ENCODE peak calls at places on chromosome 20, in six cellular contexts. X is endothelial cell of umbilical vein, F is A549, C is K562, V is GM12878, T is HepG2. U is an unnamed sample.

GRCh38 chr20:11791316-11792228 is 126.1 kb upstream of the BTBD3 start:
- DNase-seq in X (no peak), F (peak), C (no peak), V (no peak), T (no peak), U (no peak)

GRCh38 chr20:34952676-34953075 is 2.9 kb downstream of the GSS start:
- DNase-seq in X (no peak), F (no peak), C (no peak), V (no peak), T (no peak), U (no peak)

GRCh38 chr20:5642155-5642981 is 107.8 kb upstream of the SHLD1 start:
- DNase-seq in X (peak), F (no peak), C (no peak), V (no peak), T (no peak), U (peak)

GRCh38 chr20:41371361-41371760 is 4.7 kb upstream of the EMILIN3 start:
- DNase-seq in X (no peak), F (no peak), C (no peak), V (no peak), T (no peak), U (no peak)

GRCh38 chr20:34269996-34270627 is 28.9 kb downstream of the ASIP start:
- DNase-seq in X (peak), F (no peak), C (no peak), V (no peak), T (no peak), U (no peak)

GRCh38 chr20:63178445-63178818 is 37.5 kb downstream of the YTHDF1 start:
- DNase-seq in X (no peak), F (no peak), C (no peak), V (no peak), T (no peak), U (no peak)

GRCh38 chr20:50590348-50590664 is 80.1 kb downstream of the PTPN1 start:
- DNase-seq in X (no peak), F (no peak), C (no peak), V (no peak), T (no peak), U (no peak)

GRCh38 chr20:63610581-63611435 is 16.1 kb downstream of the GMEB2 start:
- DNase-seq in X (no peak), F (no peak), C (no peak), V (no peak), T (no peak), U (no peak)

GRCh38 chr20:10637062-10637559 is 36.7 kb downstream of the JAG1 start:
- DNase-seq in X (no peak), F (no peak), C (no peak), V (no peak), T (no peak), U (peak)

GRCh38 chr20:19401096-19401495 is 188.7 kb downstream of the SLC24A3 start:
- DNase-seq in X (no peak), F (no peak), C (no peak), V (no peak), T (no peak), U (no peak)

GRCh38 chr20:4820833-4821518 is 99.3 kb downstream of the PRND start:
- DNase-seq in X (peak), F (peak), C (no peak), V (no peak), T (no peak), U (no peak)

GRCh38 chr20:58482416-58482815 is 32.8 kb downstream of the APCDD1L start:
- DNase-seq in X (no peak), F (no peak), C (peak), V (no peak), T (no peak), U (peak)

GRCh38 chr20:19603390-19603753 is 154.7 kb upstream of the RIN2 start:
- DNase-seq in X (no peak), F (no peak), C (no peak), V (no peak), T (no peak), U (no peak)

GRCh38 chr20:61449916-61450315 is 197.9 kb downstream of the CDH4 start:
- DNase-seq in X (no peak), F (peak), C (no peak), V (no peak), T (no peak), U (no peak)

GRCh38 chr20:38550274-38550673 is 30.7 kb upstream of the ADIG start:
- DNase-seq in X (no peak), F (no peak), C (peak), V (no peak), T (peak), U (peak)

GRCh38 chr20:41734506-41734945 is 116.3 kb upstream of the CHD6 start:
- DNase-seq in X (peak), F (peak), C (peak), V (no peak), T (peak), U (peak)

GRCh38 chr20:1305682-1306081 is 23.3 kb downstream of the SDCBP2 start:
- DNase-seq in X (no peak), F (no peak), C (no peak), V (no peak), T (no peak), U (no peak)

GRCh38 chr20:8454137-8454712 is 322.2 kb downstream of the PLCB1 start:
- DNase-seq in X (peak), F (peak), C (no peak), V (peak), T (peak), U (peak)

GRCh38 chr20:39893013-39893685 is 795.9 kb downstream of the MAFB start:
- DNase-seq in X (no peak), F (no peak), C (no peak), V (no peak), T (no peak), U (no peak)

GRCh38 chr20:33859157-33859695 is 48.1 kb downstream of the CHMP4B start:
- DNase-seq in X (peak), F (peak), C (no peak), V (no peak), T (peak), U (no peak)

GRCh38 chr20:57678340-57678739 is 31.5 kb downstream of the PMEPA1 start:
- DNase-seq in X (no peak), F (no peak), C (no peak), V (no peak), T (no peak), U (no peak)

GRCh38 chr20:39630215-39630614 is 668.1 kb downstream of the DHX35 start:
- DNase-seq in X (no peak), F (no peak), C (no peak), V (no peak), T (no peak), U (no peak)

GRCh38 chr20:38673731-38674177 is 50.5 kb upstream of the SLC32A1 start:
- DNase-seq in X (peak), F (no peak), C (peak), V (no peak), T (no peak), U (no peak)

GRCh38 chr20:62523473-62524203 is 47.8 kb upstream of the GATA5 start:
- DNase-seq in X (no peak), F (no peak), C (peak), V (no peak), T (peak), U (peak)

GRCh38 chr20:54122189-54122588 is 51.6 kb downstream of the CYP24A1 start:
- DNase-seq in X (no peak), F (peak), C (no peak), V (no peak), T (no peak), U (no peak)

GRCh38 chr20:4767084-4767483 is 45.4 kb downstream of the PRND start:
- DNase-seq in X (no peak), F (no peak), C (peak), V (no peak), T (no peak), U (peak)

GRCh38 chr20:40688129-40689099 is 622 bp downstream of the MAFB start:
- DNase-seq in X (no peak), F (peak), C (no peak), V (no peak), T (no peak), U (no peak)

DNA sequence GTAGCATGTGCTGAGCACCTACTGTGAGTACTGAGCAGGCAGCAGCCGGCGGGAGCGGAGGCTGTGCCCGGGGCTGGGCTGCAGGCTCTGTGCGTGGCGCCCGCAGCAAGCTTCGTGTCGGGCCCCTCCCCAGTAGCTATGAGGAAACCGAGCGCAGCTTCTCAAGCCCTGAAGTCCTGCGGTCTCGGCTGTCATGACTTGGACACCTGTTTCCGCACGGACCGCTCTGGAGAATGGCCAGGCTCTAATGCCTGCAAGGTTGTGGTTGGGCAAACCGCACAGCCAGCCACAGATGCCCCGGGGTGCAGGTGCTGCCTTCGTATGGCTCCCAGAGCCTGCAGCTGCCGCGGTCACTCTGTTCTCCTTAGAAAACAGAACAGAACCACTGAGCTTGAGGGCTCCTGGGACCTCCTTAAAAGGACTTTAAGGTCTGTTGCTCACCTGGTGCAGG is 33.7 kb downstream of the PYGB start:
- DNase-seq in X (no peak), F (no peak), C (no peak), V (peak), T (no peak), U (peak)
- TF ChIP-seq MYC in X (no peak), F (no peak), C (no peak), V (no peak), T (no peak), U (no peak)

GRCh38 chr20:47358672-47359532 is 2.4 kb upstream of the ZMYND8 start:
- DNase-seq in X (peak), F (peak), C (peak), V (no peak), T (peak), U (peak)
- TF ChIP-seq MYC in X (no peak), F (peak), C (peak), V (no peak), T (peak), U (peak)

GRCh38 chr20:29300579-29301551 is 1956.6 kb upstream of the DEFB115 start:
- DNase-seq in X (no peak), F (no peak), C (no peak), V (no peak), T (no peak), U (no peak)

GRCh38 chr20:29301624-29302259 is 1955.7 kb upstream of the DEFB115 start:
- DNase-seq in X (no peak), F (no peak), C (no peak), V (no peak), T (no peak), U (no peak)

GRCh38 chr20:29299811-29300578 is 1957.5 kb upstream of the DEFB115 start:
- DNase-seq in X (no peak), F (no peak), C (no peak), V (no peak), T (no peak), U (no peak)

GRCh38 chr20:29298759-29299613 is 1958.5 kb upstream of the DEFB115 start:
- DNase-seq in X (no peak), F (no peak), C (no peak), V (no peak), T (no peak), U (no peak)

DNA sequence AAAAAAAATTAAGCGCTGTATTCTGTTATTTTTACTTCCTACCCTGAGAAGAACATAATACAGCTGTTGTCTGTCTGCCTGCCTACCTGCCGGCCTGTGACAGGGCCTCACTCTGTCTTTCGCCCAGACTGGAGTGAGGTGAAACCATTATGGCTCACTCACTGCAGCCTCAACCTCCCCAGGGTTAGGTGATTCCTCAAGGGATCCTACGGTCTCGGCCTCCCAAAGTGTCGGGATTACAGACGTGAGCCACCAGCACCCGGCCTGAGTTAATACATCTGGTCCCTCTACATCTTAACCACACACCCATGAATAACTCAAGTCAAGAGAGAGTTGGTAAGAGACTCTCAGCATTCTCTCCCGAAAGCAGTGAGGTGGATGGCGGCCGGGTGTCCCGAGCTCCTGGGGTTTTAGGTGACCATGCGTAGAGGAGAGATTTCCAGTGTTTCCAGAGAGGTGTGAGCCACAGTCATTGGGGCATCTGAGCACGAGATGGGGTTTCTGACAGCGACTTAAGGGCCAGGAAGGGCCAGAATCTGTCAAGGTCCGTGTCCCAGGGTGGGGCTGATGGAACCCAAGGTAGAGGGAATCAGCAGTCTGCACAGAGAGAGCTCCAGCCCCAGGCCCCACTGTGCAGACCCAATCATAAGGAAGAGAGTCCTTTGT is 1954.4 kb upstream of the DEFB115 start:
- DNase-seq in X (no peak), F (no peak), C (no peak), V (no peak), T (no peak), U (no peak)
- TF ChIP-seq MYC in X (no peak), F (no peak), C (no peak), V (no peak), T (no peak), U (no peak)

GRCh38 chr20:46084805-46085792 is 4.7 kb downstream of the NCOA5 start:
- DNase-seq in X (peak), F (peak), C (no peak), V (no peak), T (peak), U (peak)
- TF ChIP-seq MYC in X (no peak), F (no peak), C (no peak), V (no peak), T (no peak), U (no peak)

U was measured in NB4.